ENCODE peak calls at places on chromosome 9, in five cellular contexts. Z, B, D, W and G are unnamed samples.

GRCh38 chr9:95349109-95350038 is 31.9 kb upstream of the FANCC start:
- DNase-seq in D (peak), W (no peak), B (no peak), Z (no peak), G (no peak)

GRCh38 chr9:134432471-134432870 is 106.2 kb downstream of the RXRA start:
- DNase-seq in W (no peak), D (no peak), Z (no peak), B (no peak), G (no peak)

GRCh38 chr9:36218411-36218901 is 27.7 kb downstream of the CLTA start:
- DNase-seq in W (no peak), Z (no peak), D (no peak), B (no peak), G (no peak)

GRCh38 chr9:5813837-5814236 is 19.1 kb downstream of the ERMP1 start:
- DNase-seq in D (no peak), B (no peak), Z (no peak), W (no peak), G (no peak)

GRCh38 chr9:35277171-35277520 is 115.3 kb downstream of the UNC13B start:
- DNase-seq in W (no peak), Z (no peak), B (no peak), D (no peak), G (no peak)

GRCh38 chr9:134575817-134576176 is 65.8 kb upstream of the COL5A1 start:
- DNase-seq in B (no peak), Z (no peak), W (no peak), D (no peak), G (no peak)

GRCh38 chr9:74413876-74414275 is 83.3 kb upstream of the RORB start:
- DNase-seq in W (no peak), Z (no peak), D (no peak), B (no peak), G (no peak)

GRCh38 chr9:121125590-121125989 is 50.8 kb downstream of the CNTRL start:
- DNase-seq in D (no peak), W (no peak), B (no peak), Z (no peak), G (no peak)

GRCh38 chr9:17613723-17614122 is 34.9 kb downstream of the SH3GL2 start:
- DNase-seq in D (peak), W (no peak), B (no peak), Z (no peak), G (no peak)

GRCh38 chr9:122347348-122348287 is 23.2 kb upstream of the PTGS1 start:
- DNase-seq in D (peak), Z (no peak), W (peak), B (no peak), G (peak)

GRCh38 chr9:89419978-89420394 is 77.9 kb downstream of the SEMA4D start:
- DNase-seq in Z (no peak), D (no peak), W (no peak), B (no peak), G (no peak)

GRCh38 chr9:21252727-21253547 is 13.1 kb upstream of the IFNA14 start:
- DNase-seq in Z (peak), W (peak), D (peak), B (no peak), G (peak)

GRCh38 chr9:35096035-35096849 is at the start of gene PIGO:
- DNase-seq in D (peak), W (peak), B (peak), Z (peak), G (peak)

GRCh38 chr9:93346240-93347112 is 105.0 kb upstream of the FAM120A start:
- DNase-seq in B (no peak), D (peak), Z (no peak), W (no peak), G (no peak)

GRCh38 chr9:3880851-3881250 is 355.1 kb upstream of the RFX3 start:
- DNase-seq in B (no peak), W (no peak), Z (no peak), D (peak), G (no peak)

GRCh38 chr9:4987996-4988421 is 2.9 kb downstream of the JAK2 start:
- DNase-seq in Z (peak), B (peak), W (peak), D (peak), G (peak)

GRCh38 chr9:84899326-84899725 is 229.8 kb downstream of the NTRK2 start:
- DNase-seq in Z (no peak), W (no peak), B (no peak), D (no peak), G (no peak)

GRCh38 chr9:136543280-136543679 is 2.6 kb downstream of the NOTCH1 start:
- DNase-seq in D (no peak), Z (no peak), B (no peak), W (no peak), G (no peak)
- H3K4me3 ChIP-seq in D (no peak), Z (peak), B (no peak), W (no peak), G (no peak)

DNA sequence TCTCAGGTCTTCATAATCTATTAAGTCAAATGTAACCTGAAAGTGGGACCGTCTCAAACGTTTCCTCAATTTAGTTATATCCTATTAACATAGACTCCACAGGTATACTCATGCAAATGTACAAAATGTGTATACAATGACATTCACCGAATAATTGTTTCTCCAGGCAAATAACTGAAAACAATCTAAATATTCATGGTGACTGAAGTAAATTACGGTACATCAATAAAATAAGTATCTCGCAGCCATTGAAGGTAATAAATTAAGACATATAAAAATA is 482 bp downstream of the IARS1 start:
- DNase-seq in Z (no peak), W (no peak), D (no peak), B (no peak), G (peak)
- H3K4me3 ChIP-seq in Z (peak), W (peak), D (no peak), B (peak), G (peak)

DNA sequence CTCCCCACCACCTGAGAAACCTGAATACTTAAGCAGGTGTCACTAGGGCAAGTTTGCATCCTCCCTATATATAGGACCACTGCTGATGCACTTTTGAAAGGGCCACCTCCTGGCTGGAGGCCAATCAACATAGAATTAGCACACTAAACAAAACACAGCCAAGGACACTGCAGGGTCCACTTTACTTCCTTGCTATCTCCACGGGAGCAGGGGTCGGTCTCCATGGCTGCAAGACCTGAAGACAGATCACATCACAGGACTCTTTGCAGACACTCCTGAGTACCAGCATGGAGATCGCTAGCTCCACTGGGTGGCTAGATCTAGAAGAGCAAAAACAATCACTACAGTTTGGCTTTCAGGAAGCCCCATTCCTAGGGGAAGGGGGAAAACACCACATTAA is 72.3 kb downstream of the C9orf153 start:
- DNase-seq in Z (no peak), W (peak), B (no peak), D (no peak), G (no peak)
- H3K4me3 ChIP-seq in Z (no peak), W (no peak), B (no peak), D (no peak), G (no peak)

DNA sequence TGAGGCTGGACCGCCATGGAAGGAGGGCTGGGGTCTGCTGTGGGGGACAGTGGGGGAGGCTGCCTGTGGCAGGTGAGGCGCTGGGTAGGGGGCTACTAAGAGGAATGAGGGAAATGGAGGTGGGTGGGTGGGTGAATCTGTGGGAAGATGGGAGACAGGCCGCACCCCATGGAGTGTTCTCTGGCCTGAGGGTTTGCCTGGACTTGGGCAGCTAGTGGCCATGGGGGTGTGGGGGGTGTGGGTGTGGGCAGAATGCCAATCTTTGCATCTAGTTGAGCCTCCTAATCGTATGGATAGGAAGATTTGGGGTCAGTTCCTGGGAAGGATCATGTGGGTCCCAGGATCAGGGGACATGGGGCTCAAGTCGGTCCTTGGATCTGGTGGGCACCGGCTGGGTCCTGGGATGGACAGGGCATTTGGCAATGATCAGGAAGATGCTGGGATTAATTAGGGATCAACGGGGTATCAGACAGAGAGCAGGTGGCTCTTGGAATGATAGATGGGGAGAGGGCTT is 518 bp downstream of the ZDHHC12 start:
- DNase-seq in B (no peak), D (peak), Z (no peak), W (no peak), G (no peak)
- H3K4me3 ChIP-seq in B (peak), D (peak), Z (peak), W (peak), G (peak)

GRCh38 chr9:27412963-27413362 is 111.1 kb upstream of the IFNK start:
- DNase-seq in W (no peak), B (no peak), Z (peak), D (no peak), G (no peak)

GRCh38 chr9:27408523-27408922 is 111.6 kb upstream of the EQTN start:
- DNase-seq in B (no peak), D (peak), W (no peak), Z (no peak), G (no peak)

GRCh38 chr9:27412081-27412480 is 112.0 kb upstream of the IFNK start:
- DNase-seq in B (no peak), Z (no peak), D (no peak), W (no peak), G (no peak)

GRCh38 chr9:27414215-27414731 is 109.8 kb upstream of the IFNK start:
- DNase-seq in D (peak), Z (peak), W (no peak), B (no peak), G (no peak)

DNA sequence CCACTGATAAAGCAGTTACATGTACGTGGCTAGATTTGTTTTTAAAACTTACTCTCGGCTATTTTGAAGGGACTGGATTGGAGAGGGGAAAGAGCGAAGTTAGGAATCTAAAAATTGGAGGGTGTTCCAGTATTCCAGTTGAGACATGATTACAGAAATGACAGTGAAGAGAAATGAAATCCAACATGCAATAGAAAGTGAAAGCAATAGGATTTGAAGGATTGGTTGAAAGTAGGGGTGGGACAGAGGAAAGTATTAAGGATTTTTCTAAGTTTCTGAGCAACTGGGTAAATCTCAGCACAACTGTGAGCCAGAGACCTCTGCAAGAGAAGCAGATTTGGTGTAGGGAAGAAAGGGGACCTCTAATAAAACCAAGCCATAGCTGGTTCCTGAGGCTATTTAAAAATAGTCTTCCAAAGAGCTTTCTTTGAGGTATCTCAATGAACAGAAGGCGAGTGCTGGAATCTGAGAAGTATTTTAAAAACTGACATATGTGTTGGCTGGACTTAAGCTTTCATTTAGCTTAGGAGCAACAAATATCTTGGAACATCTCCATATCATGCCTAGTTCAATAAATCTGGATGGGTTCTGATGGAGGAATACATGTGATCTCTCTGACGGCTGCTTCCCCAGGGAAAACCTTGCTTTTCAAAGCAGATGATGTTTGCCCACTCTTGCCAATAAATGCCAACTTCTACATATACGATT is 110.4 kb upstream of the IFNK start:
- DNase-seq in W (no peak), Z (no peak), B (no peak), D (no peak), G (no peak)
- H3K4me3 ChIP-seq in W (no peak), Z (no peak), B (no peak), D (no peak), G (no peak)